ENCODE peak calls at places on chromosomes 7 and 10, in four cellular contexts. K is fibroblast of mammary gland, Y is dorsolateral prefrontal cortex, F is fibroblast of lung. P is an unnamed sample.

GRCh38 chr10:3141361-3142005 is 31.1 kb downstream of the PITRM1 start:
- DNase-seq in F (no peak), Y (no peak), K (no peak), P (no peak)

GRCh38 chr7:149826344-149827088 is 11.7 kb upstream of the ZNF862 start:
- DNase-seq in Y (peak), F (no peak), K (no peak), P (peak)

GRCh38 chr7:17185690-17186070 is 112.8 kb upstream of the AHR start:
- DNase-seq in F (peak), K (peak), Y (no peak), P (no peak)

GRCh38 chr10:61000769-61001730 is 57.1 kb upstream of the RHOBTB1 start:
- DNase-seq in Y (peak), K (peak), F (peak), P (no peak)

GRCh38 chr10:91163709-91164474 is 56.6 kb upstream of the PCGF5 start:
- DNase-seq in Y (peak), F (peak), K (peak), P (no peak)

GRCh38 chr10:67175354-67175753 is 249.5 kb downstream of the LRRTM3 start:
- DNase-seq in F (no peak), Y (no peak), K (no peak), P (no peak)

GRCh38 chr10:85175635-85176034 is 847.2 kb downstream of the CCSER2 start:
- DNase-seq in F (no peak), Y (no peak), K (no peak), P (no peak)

GRCh38 chr7:158829021-158829341 is 328 bp downstream of the ESYT2 start:
- DNase-seq in F (peak), Y (no peak), K (peak), P (no peak)

GRCh38 chr10:78267070-78267469 is 233.4 kb downstream of the RPS24 start:
- DNase-seq in Y (no peak), K (no peak), F (peak), P (peak)

GRCh38 chr7:5997210-5997808 is 11.5 kb downstream of the PMS2 start:
- DNase-seq in K (peak), F (peak), Y (no peak), P (no peak)

GRCh38 chr7:16652255-16652583 is 6.2 kb downstream of the BZW2 start:
- DNase-seq in K (peak), F (no peak), Y (no peak), P (no peak)

GRCh38 chr7:42549212-42549611 is 312.2 kb upstream of the GLI3 start:
- DNase-seq in F (no peak), Y (no peak), K (peak), P (no peak)

GRCh38 chr7:42545049-42545724 is 308.2 kb upstream of the GLI3 start:
- DNase-seq in F (peak), K (no peak), Y (no peak), P (no peak)

GRCh38 chr7:42550706-42551470 is 313.9 kb upstream of the GLI3 start:
- DNase-seq in K (peak), F (peak), Y (no peak), P (no peak)

GRCh38 chr7:42552227-42552626 is 315.2 kb upstream of the GLI3 start:
- DNase-seq in Y (no peak), F (no peak), K (no peak), P (no peak)

DNA sequence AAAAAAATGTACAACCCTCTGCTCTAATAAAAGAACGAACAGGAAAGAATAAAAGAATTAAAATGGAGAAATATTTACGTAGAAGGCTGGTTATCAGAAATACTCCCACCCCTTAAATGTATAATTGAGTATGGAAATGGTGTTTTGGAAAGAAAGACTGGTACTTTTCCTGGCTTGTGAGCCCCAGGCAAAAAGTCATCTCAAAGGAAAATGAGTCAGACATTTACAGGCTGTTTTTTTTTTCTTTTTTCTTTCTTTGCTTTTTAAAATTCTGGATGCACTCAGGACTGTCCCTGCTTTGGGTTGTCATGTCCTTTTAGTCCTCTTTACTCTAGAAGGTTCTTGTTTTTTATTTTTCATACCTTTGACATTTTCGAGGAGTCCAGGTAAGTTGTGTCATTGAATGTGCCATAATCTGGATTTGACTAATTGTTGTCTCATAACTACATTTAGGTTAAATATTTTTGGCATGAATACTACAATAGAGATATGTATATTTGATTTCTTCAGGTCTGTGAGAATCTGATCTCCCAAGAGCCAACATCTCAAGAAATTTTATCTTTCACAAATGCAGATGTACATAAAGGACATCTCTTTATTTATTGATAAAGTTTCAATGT is 313.0 kb upstream of the GLI3 start:
- DNase-seq in Y (no peak), K (no peak), F (no peak), P (no peak)
- TF ChIP-seq CTCF in Y (no peak), K (no peak), F (no peak), P (no peak)

DNA sequence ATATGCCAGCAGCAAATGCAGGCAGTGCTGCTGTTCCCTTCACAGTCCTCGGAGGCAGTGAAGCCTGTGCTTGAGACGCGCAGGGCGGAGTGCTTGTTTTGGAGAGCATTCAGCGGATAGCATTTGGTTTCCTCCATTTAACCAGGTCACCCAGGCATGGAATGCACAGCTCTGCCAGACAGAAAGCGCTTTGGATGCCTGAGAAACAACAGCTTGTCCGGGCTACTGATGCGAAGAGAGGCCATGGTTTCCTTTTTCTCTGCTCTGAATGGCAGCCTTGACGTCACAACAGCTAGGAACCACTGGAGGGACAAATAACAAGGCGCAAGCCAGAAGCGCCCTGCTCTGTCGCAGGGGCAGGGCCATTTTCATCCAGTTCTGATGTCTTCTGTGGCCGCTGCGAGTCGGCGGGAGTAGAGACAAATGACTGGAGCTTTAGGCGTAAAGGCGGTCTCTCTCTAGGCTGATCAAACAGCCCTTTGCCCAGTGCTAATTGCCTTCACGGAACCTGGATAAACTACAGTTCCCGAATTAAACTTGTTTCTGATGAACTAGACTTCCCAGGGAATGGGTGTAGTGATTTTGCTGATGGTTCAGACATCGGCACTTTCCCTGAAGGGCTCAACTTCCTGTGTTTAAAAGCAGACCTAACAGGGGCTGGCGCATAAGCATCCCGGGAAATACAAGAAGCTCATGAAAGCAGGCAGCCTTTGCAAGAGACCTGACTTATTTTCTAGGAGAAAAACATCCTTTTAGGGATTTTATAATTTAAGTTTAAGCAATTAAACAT is 187.6 kb upstream of the KLF14 start:
- DNase-seq in Y (peak), K (peak), F (peak), P (no peak)
- TF ChIP-seq CTCF in Y (no peak), K (no peak), F (peak), P (no peak)

GRCh38 chr7:90312745-90313144 is 8.4 kb downstream of the FAM237B start:
- DNase-seq in Y (no peak), K (peak), F (peak), P (no peak)
- TF ChIP-seq CTCF in Y (peak), K (peak), F (peak), P (peak)

GRCh38 chr7:32222251-32222900 is 152.2 kb upstream of the PDE1C start:
- DNase-seq in K (no peak), Y (no peak), F (no peak), P (no peak)

GRCh38 chr7:32224276-32224675 is 154.1 kb upstream of the PDE1C start:
- DNase-seq in K (no peak), F (no peak), Y (no peak), P (no peak)

GRCh38 chr7:32223721-32224120 is 153.5 kb upstream of the PDE1C start:
- DNase-seq in Y (no peak), K (no peak), F (no peak), P (no peak)

GRCh38 chr7:32221756-32222155 is 151.5 kb upstream of the PDE1C start:
- DNase-seq in Y (no peak), K (no peak), F (no peak), P (no peak)

DNA sequence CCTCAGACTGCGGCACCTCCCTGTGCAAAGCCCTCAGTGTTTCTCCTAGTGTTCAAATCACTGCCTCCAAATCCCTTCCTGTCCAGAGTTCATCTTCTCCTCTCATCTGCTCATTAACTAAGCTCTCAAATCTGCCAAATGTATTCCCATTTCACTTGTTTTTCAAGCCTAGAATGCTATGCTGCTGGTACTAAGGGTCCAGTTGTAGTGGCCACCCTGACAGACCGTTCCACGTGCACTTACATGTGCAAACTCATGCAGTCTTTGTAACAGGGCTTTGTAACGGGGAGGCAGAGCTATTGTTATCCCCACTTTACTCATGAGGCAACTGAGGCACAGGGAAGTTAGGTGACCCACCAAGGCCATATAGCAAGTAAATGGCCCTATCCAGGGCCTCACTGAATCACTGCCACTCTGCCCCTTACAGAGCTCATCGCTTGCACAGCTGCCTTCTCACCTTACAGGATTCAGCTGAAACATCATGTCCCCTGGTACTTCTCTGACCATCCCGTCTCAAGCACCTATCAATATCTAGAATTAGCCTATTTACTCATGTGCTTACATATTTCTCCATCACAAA is 153.0 kb upstream of the PDE1C start:
- DNase-seq in K (no peak), F (no peak), Y (no peak), P (no peak)
- TF ChIP-seq CTCF in K (no peak), F (no peak), Y (no peak), P (no peak)

GRCh38 chr7:125971656-125972055 is 1042.0 kb upstream of the POT1 start:
- DNase-seq in Y (no peak), K (no peak), F (no peak), P (no peak)

DNA sequence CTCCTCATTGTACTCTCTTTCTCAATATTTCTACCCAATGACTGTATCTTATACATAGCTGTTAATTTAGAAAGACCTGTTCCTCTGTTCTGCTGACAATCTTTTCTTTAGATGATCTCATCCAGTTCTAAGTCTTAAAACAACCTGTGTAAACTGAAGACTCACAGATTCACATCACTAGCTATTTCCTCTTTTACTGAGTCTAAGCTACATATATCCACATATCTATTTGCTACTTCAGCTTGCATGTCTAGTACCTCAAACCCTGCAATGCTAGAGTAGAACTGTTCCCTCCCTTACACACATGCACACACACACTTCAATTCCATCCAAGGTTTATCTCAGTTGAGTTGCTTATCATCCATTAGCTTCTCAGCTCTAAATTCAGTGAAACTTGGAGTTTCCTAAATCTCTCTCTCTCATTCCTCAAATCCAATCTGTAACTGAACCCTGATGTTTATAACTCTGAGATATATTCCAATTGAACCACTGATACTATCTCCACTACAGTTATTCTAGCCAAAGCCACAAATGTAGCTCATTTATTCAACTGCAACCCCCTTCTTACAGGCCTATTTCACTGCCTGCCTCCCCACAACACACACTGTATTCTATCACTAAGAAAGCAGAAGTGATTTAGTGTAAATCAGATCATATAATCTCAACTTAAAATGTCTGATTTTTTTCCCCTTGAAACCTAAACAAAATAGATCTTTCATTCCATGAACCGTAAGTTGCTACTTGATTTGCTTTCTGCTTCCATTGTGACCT is 1036.8 kb upstream of the POT1 start:
- DNase-seq in F (no peak), Y (no peak), K (no peak), P (no peak)
- TF ChIP-seq CTCF in F (no peak), Y (no peak), K (no peak), P (no peak)

GRCh38 chr10:90138844-90139243 is 437.5 kb downstream of the KIF20B start:
- DNase-seq in F (peak), K (peak), Y (no peak), P (no peak)
- TF ChIP-seq CTCF in F (peak), K (peak), Y (peak), P (peak)

GRCh38 chr10:13440709-13441061 is 88.1 kb downstream of the BEND7 start:
- DNase-seq in Y (no peak), K (no peak), F (no peak), P (no peak)
- TF ChIP-seq CTCF in Y (no peak), K (no peak), F (no peak), P (peak)

P was measured in chondrocyte.